ENCODE peak calls at places on chromosomes 3 and 15, in seven cellular contexts. E is heart right ventricle, Y is AG09309, Q is BJ, A is GM13977, B is neural crest cell, K is choroid plexus epithelial cell. X is an unnamed sample.

GRCh38 chr15:54082836-54083492 is 104.7 kb downstream of the UNC13C start:
- DNase-seq in E (no peak), B (peak), A (peak), Q (no peak), K (peak), Y (no peak), X (no peak)

GRCh38 chr3:60746690-60747416 is 504.4 kb downstream of the FHIT start:
- DNase-seq in Q (no peak), K (peak), B (no peak), A (no peak), Y (no peak), E (no peak), X (no peak)

GRCh38 chr3:72133329-72134011 is 348.5 kb upstream of the PROK2 start:
- DNase-seq in A (no peak), Q (no peak), K (no peak), B (no peak), E (no peak), Y (no peak), X (no peak)

GRCh38 chr3:72664576-72664975 is 183.7 kb downstream of the SHQ1 start:
- DNase-seq in A (no peak), E (no peak), K (peak), Q (no peak), Y (peak), B (no peak), X (no peak)

GRCh38 chr3:105429034-105429762 is 62.5 kb downstream of the ALCAM start:
- DNase-seq in Q (no peak), E (no peak), Y (no peak), K (no peak), A (no peak), B (no peak), X (no peak)

GRCh38 chr3:169980055-169980454 is 13.4 kb downstream of the SEC62 start:
- DNase-seq in K (peak), Q (no peak), A (no peak), E (no peak), Y (peak), B (no peak), X (no peak)

GRCh38 chr3:181757694-181758306 is 46.1 kb downstream of the SOX2 start:
- DNase-seq in K (no peak), Q (no peak), Y (no peak), A (no peak), E (no peak), B (no peak), X (no peak)

GRCh38 chr15:78063966-78064365 is 13.5 kb downstream of the TBC1D2B start:
- DNase-seq in B (no peak), Y (no peak), E (no peak), Q (no peak), K (peak), A (no peak), X (peak)

GRCh38 chr3:31250116-31250813 is 282.5 kb upstream of the STT3B start:
- DNase-seq in B (no peak), Q (no peak), A (no peak), E (no peak), K (no peak), Y (no peak), X (no peak)

GRCh38 chr15:89807689-89808088 is 7.0 kb downstream of the ANPEP start:
- DNase-seq in B (no peak), A (no peak), K (no peak), Q (no peak), E (no peak), Y (no peak), X (no peak)

GRCh38 chr15:25790003-25790660 is 73.0 kb downstream of the ATP10A start:
- DNase-seq in E (peak), Q (peak), Y (peak), K (peak), B (no peak), A (no peak), X (peak)

GRCh38 chr3:30667250-30667585 is 60.8 kb downstream of the TGFBR2 start:
- DNase-seq in E (no peak), B (no peak), Q (no peak), K (peak), A (no peak), Y (no peak), X (no peak)

GRCh38 chr3:187150599-187150998 is 11.3 kb upstream of the RPL39L start:
- DNase-seq in Q (no peak), A (no peak), E (no peak), K (no peak), B (peak), Y (no peak), X (no peak)

GRCh38 chr3:125310623-125311076 is 64.5 kb downstream of the ZNF148 start:
- DNase-seq in Q (no peak), K (no peak), B (no peak), Y (no peak), A (peak), E (no peak), X (no peak)

GRCh38 chr15:76206325-76206976 is 104.8 kb downstream of the ETFA start:
- DNase-seq in E (peak), Y (no peak), B (no peak), K (peak), A (no peak), Q (no peak), X (peak)

GRCh38 chr3:160225181-160226025 is at the start of gene C3orf80:
- DNase-seq in A (peak), B (peak), Y (no peak), E (peak), Q (no peak), K (peak), X (peak)

GRCh38 chr3:69543080-69543429 is 157.2 kb upstream of the FRMD4B start:
- DNase-seq in K (no peak), B (no peak), Q (no peak), E (no peak), A (no peak), Y (no peak), X (no peak)

GRCh38 chr3:159766563-159767185 is 222.0 kb upstream of the IL12A start:
- DNase-seq in A (no peak), Y (no peak), B (no peak), Q (no peak), K (peak), E (peak), X (no peak)

GRCh38 chr15:100255644-100256043 is 86.1 kb downstream of the ADAMTS17 start:
- DNase-seq in E (no peak), B (no peak), K (no peak), Q (no peak), A (no peak), Y (no peak), X (peak)

GRCh38 chr3:58210761-58211477 is at the start of gene DNASE1L3:
- DNase-seq in B (no peak), Y (no peak), E (no peak), K (peak), Q (no peak), A (no peak), X (no peak)

GRCh38 chr3:131795382-131796085 is 239.3 kb downstream of the CPNE4 start:
- DNase-seq in B (no peak), Q (no peak), E (peak), Y (no peak), K (peak), A (peak), X (no peak)

GRCh38 chr3:197713477-197713822 is 23.3 kb downstream of the RUBCN start:
- DNase-seq in A (no peak), K (no peak), B (no peak), Y (no peak), E (peak), Q (no peak), X (no peak)

GRCh38 chr3:125134952-125135351 is 77.6 kb downstream of the SLC12A8 start:
- DNase-seq in Q (no peak), Y (no peak), A (no peak), K (no peak), B (no peak), E (no peak), X (no peak)

GRCh38 chr3:112555535-112556170 is 6.1 kb downstream of the ATG3 start:
- DNase-seq in Q (no peak), K (no peak), B (no peak), Y (no peak), A (no peak), E (no peak), X (no peak)

GRCh38 chr15:63372753-63373152 is 8.9 kb downstream of the CA12 start:
- DNase-seq in E (no peak), Q (no peak), Y (peak), A (no peak), B (no peak), K (no peak), X (no peak)

GRCh38 chr3:13229291-13229949 is 156.2 kb upstream of the IQSEC1 start:
- DNase-seq in K (peak), Q (no peak), B (no peak), E (no peak), Y (no peak), A (peak), X (no peak)

GRCh38 chr3:170700054-170700404 is 114.2 kb upstream of the SLC7A14 start:
- DNase-seq in B (no peak), Y (no peak), E (no peak), A (no peak), Q (no peak), K (no peak), X (no peak)

GRCh38 chr3:55623786-55624185 is 136.7 kb upstream of the WNT5A start:
- DNase-seq in Y (no peak), K (peak), Q (no peak), E (no peak), A (no peak), B (no peak), X (no peak)

GRCh38 chr3:94564247-94564646 is 501.4 kb downstream of the NSUN3 start:
- DNase-seq in Y (no peak), B (no peak), A (no peak), K (no peak), Q (no peak), E (no peak), X (no peak)

GRCh38 chr3:109825971-109826810 is 488.8 kb upstream of the DPPA4 start:
- DNase-seq in Q (no peak), E (no peak), K (no peak), B (no peak), A (no peak), Y (no peak), X (no peak)

GRCh38 chr3:117660941-117661635 is 951.5 kb downstream of the TUSC7 start:
- DNase-seq in E (no peak), K (peak), B (no peak), Q (peak), Y (no peak), A (no peak), X (no peak)

GRCh38 chr3:168909260-168909659 is 754.3 kb downstream of the MECOM start:
- DNase-seq in Q (no peak), Y (no peak), B (no peak), E (no peak), A (no peak), K (no peak), X (no peak)

GRCh38 chr3:168914662-168915061 is 748.9 kb downstream of the MECOM start:
- DNase-seq in K (peak), B (no peak), Y (no peak), Q (no peak), A (no peak), E (no peak), X (no peak)
- TF ChIP-seq CTCF in K (no peak), B (no peak), Y (no peak), Q (no peak), A (no peak), E (no peak), X (no peak)

GRCh38 chr15:52021892-52022540 is 3.0 kb downstream of the MAPK6 start:
- DNase-seq in K (no peak), Q (no peak), E (no peak), Y (no peak), B (no peak), A (no peak), X (no peak)

GRCh38 chr15:52023169-52023922 is 4.3 kb downstream of the MAPK6 start:
- DNase-seq in E (no peak), Q (no peak), K (no peak), B (no peak), A (no peak), Y (no peak), X (no peak)

GRCh38 chr15:52020253-52021085 is 1.4 kb downstream of the MAPK6 start:
- DNase-seq in B (no peak), K (peak), Q (no peak), A (no peak), Y (no peak), E (no peak), X (no peak)

GRCh38 chr15:52019394-52020252 is 604 bp downstream of the MAPK6 start:
- DNase-seq in Y (peak), A (peak), B (peak), E (peak), Q (no peak), K (peak), X (peak)

DNA sequence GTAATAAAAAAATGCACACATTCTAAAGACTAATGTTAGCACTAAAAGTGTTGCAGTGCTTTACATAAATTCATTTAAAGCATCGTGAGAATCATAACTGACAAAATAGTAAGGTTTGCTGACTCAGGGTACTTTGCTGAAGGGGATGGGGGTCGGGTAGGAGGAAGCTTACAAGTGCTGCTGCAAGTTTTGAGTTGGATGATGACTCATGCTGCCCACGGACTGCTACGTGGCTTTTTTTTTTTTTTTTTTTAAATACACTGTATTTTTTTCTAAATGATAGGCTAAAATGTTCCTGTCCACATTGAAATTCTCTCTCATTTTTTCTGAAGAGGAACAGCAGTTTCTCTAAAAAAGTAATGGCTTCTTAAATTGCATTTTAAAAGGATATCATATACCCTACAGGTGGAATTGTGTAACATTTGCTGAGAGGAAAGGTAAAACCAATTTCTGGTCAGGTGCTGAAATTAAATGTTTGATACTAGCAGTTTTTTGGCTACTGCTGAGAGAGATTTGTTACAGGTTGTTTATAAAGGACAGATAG is 2.2 kb downstream of the MAPK6 start:
- DNase-seq in B (no peak), Q (peak), K (peak), Y (peak), E (peak), A (peak), X (no peak)
- TF ChIP-seq CTCF in B (peak), Q (no peak), K (no peak), Y (no peak), E (no peak), A (no peak), X (no peak)

GRCh38 chr3:139679218-139679617 is 1.4 kb upstream of the NMNAT3 start:
- DNase-seq in K (no peak), Q (no peak), A (no peak), E (no peak), B (no peak), Y (no peak), X (no peak)

GRCh38 chr3:139674585-139675260 is 3.0 kb downstream of the NMNAT3 start:
- DNase-seq in B (no peak), Q (no peak), A (no peak), E (no peak), K (peak), Y (no peak), X (no peak)

GRCh38 chr3:139675327-139675726 is 2.4 kb downstream of the NMNAT3 start:
- DNase-seq in B (no peak), Y (no peak), Q (no peak), K (no peak), A (no peak), E (no peak), X (no peak)

GRCh38 chr3:139676634-139677197 is 1.1 kb downstream of the NMNAT3 start:
- DNase-seq in A (no peak), E (no peak), K (no peak), Q (no peak), Y (no peak), B (no peak), X (no peak)

DNA sequence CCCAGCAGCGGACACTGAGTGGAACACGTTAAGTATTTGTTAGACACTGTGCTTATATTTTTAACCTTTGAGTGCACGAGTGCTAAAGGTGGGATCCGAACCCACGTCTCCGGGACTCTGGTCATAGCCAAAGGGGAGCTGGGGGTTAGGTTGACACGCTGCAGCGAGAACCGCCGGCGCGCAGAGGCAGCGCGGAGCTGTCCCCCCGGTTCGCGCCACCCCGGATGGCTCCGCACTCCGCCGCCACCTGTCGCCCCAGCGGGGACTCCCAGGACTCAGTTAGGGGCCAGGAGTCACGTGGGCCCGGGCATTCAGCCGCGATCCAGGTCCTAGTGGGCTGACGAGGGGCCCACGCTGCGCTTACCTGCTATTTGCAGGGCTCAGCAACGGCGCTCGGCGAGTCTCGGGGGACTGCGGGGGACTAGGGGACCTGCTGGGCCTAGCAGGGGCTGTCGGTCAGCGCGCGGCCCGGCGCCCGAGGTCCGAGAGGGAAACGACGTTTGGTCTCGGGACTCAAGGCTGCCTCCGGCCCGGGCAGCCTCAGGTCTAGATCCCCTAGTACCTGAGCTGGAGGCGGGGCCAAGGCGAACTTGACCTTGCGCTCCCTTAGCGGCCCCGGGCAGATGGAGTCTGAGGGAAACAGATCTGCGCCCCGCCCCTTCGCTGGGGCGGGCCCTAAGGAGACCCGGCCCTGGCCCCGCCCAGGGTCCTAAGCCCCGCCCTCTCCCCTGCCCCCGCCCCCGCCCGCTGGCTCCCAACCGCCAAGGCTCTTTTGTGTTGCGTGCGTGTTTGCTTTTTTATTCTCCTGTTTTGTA is at the start of gene NMNAT3:
- DNase-seq in E (peak), A (peak), K (peak), Y (no peak), Q (no peak), B (peak), X (peak)
- TF ChIP-seq CTCF in E (peak), A (peak), K (no peak), Y (no peak), Q (no peak), B (no peak), X (no peak)

DNA sequence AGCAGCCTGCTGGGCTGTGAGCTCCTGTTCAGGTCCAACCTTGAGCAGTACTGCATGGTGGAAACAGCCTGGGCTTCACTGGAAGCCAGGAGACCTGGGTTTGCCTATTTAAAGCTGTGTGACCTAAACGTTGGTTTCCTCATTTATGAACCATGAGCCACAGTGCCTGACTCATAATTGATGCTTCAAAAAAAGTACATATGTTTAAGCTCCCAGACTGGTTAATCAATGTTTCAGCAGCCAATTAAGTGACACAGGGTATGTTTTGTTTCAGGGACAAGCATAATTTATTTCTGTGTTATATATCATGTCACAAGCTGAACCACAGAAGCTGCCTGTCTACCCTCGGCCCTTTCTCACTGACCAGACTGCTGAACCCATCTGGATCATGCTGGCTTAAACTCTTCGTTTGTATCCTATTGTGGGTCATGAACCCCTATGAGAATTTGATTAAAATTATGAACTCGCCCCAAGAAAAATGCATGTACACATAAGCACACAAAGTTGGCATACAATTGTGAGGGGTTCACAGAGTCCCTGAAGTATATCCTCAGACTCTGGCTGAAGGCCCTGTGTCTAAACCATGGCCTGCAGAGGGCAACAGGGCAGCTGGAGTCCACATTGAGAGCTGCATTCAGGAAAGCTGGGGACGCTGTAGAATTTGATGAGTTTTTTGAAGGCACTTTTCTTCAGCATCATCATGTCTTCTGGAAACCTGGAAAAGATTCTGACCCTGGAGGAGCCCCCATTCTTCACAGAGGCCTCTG is 23.7 kb downstream of the HDC start:
- DNase-seq in Y (no peak), E (no peak), K (peak), A (no peak), Q (no peak), B (no peak), X (no peak)
- TF ChIP-seq CTCF in Y (no peak), E (no peak), K (no peak), A (peak), Q (peak), B (no peak), X (no peak)

GRCh38 chr3:138405486-138405885 is 28.9 kb upstream of the ESYT3 start:
- DNase-seq in B (no peak), K (no peak), Q (no peak), Y (no peak), E (no peak), A (no peak), X (no peak)
- TF ChIP-seq CTCF in B (no peak), K (no peak), Q (no peak), Y (no peak), E (no peak), A (no peak), X (no peak)

GRCh38 chr3:62632510-62633294 is 242.5 kb downstream of the CADPS start:
- DNase-seq in Q (no peak), B (no peak), A (no peak), E (no peak), Y (no peak), K (no peak), X (no peak)
- TF ChIP-seq CTCF in Q (peak), B (no peak), A (no peak), E (peak), Y (peak), K (peak), X (no peak)

GRCh38 chr15:64749999-64750657 is 25.3 kb downstream of the RBPMS2 start:
- DNase-seq in A (no peak), K (peak), B (no peak), Y (no peak), E (peak), Q (no peak), X (peak)
- TF ChIP-seq CTCF in A (no peak), K (peak), B (no peak), Y (no peak), E (peak), Q (no peak), X (no peak)

GRCh38 chr3:49017978-49018706 is at the start of gene DALRD3:
- DNase-seq in E (peak), A (peak), K (peak), Q (no peak), Y (no peak), B (peak), X (peak)
- TF ChIP-seq CTCF in E (no peak), A (no peak), K (no peak), Q (no peak), Y (no peak), B (no peak), X (no peak)

GRCh38 chr15:42408178-42408577 is 48.9 kb downstream of the CAPN3 start:
- DNase-seq in Y (no peak), B (no peak), K (no peak), Q (no peak), E (no peak), A (no peak), X (no peak)
- TF ChIP-seq CTCF in Y (no peak), B (no peak), K (no peak), Q (no peak), E (no peak), A (no peak), X (no peak)

GRCh38 chr3:53845103-53845880 is 927 bp downstream of the CHDH start:
- DNase-seq in B (no peak), K (peak), Y (no peak), A (peak), Q (no peak), E (peak), X (no peak)
- TF ChIP-seq CTCF in B (peak), K (peak), Y (peak), A (peak), Q (peak), E (peak), X (no peak)

X was measured in tibial artery.